ENCODE peak calls at places on chromosomes 3 and 15, in nine cellular contexts. K is sciatic nerve; T is Right ventricle myocardium superior; O is stimulated activated CD4-positive, alpha-beta T cell treated with anti-CD3 and anti-CD28 coated beads, Interleukin-12 subunit alpha, Interleukin-12 subunit beta, amount 100 ng/mL, for 4 hours; Y is T1000; B is T-helper 9 cell; N is posterior cingulate gyrus; X is left cardiac atrium; W is AG08396. E is an unnamed sample.

GRCh38 chr3:10553586-10554235 is 48.3 kb upstream of the ATP2B2 start:
- DNase-seq in K (no peak), T (no peak), O (no peak), Y (no peak), B (no peak), N (no peak), X (no peak), W (no peak), E (no peak)

GRCh38 chr15:29139540-29140459 is 129.8 kb downstream of the NSMCE3 start:
- DNase-seq in K (peak; percentile 72), T (peak; percentile 48), O (peak; percentile 50), Y (no peak), B (peak; percentile 38), N (peak; percentile 94), X (peak; percentile 43), W (peak; percentile 87), E (no peak)

GRCh38 chr3:4888913-4889846 is 90.1 kb upstream of the BHLHE40 start:
- DNase-seq in K (no peak), T (no peak), O (no peak), Y (no peak), B (no peak), N (peak; percentile 57), X (no peak), W (no peak), E (no peak)

GRCh38 chr3:77038468-77038927 is 1.4 kb upstream of the ROBO2 start:
- DNase-seq in K (peak; percentile 68), T (peak; percentile 53), O (no peak), Y (peak; percentile 77), B (no peak), N (peak; percentile 94), X (peak; percentile 69), W (peak; percentile 80), E (peak; percentile 48)

GRCh38 chr3:77338195-77338594 is 298.3 kb downstream of the ROBO2 start:
- DNase-seq in K (no peak), T (no peak), O (no peak), Y (no peak), B (no peak), N (no peak), X (no peak), W (no peak), E (no peak)

GRCh38 chr3:53044371-53045106 is 1.3 kb downstream of the SFMBT1 start:
- DNase-seq in K (no peak), T (peak; percentile 60), O (no peak), Y (no peak), B (peak; percentile 15), N (peak; percentile 88), X (no peak), W (peak; percentile 58), E (no peak)

GRCh38 chr15:99777144-99777543 is 43.9 kb upstream of the LYSMD4 start:
- DNase-seq in K (no peak), T (no peak), O (no peak), Y (no peak), B (no peak), N (no peak), X (no peak), W (no peak), E (no peak)

GRCh38 chr3:196537319-196537984 is 22.3 kb upstream of the SMCO1 start:
- DNase-seq in K (peak; percentile 62), T (no peak), O (peak; percentile 66), Y (no peak), B (peak; percentile 74), N (no peak), X (peak; percentile 35), W (peak; percentile 36), E (no peak)

GRCh38 chr3:13123266-13123665 is 50.0 kb upstream of the IQSEC1 start:
- DNase-seq in K (no peak), T (peak; percentile 28), O (no peak), Y (no peak), B (no peak), N (peak; percentile 71), X (no peak), W (no peak), E (no peak)

GRCh38 chr3:71226565-71227281 is 356.8 kb downstream of the FOXP1 start:
- DNase-seq in K (no peak), T (peak; percentile 70), O (peak; percentile 80), Y (no peak), B (peak; percentile 59), N (no peak), X (peak; percentile 66), W (peak; percentile 33), E (no peak)

GRCh38 chr3:46090161-46090591 is 62.9 kb upstream of the XCR1 start:
- DNase-seq in K (no peak), T (no peak), O (no peak), Y (no peak), B (no peak), N (no peak), X (no peak), W (no peak), E (no peak)

GRCh38 chr3:194208701-194209100 is 72.8 kb downstream of the HES1 start:
- DNase-seq in K (no peak), T (no peak), O (no peak), Y (no peak), B (no peak), N (no peak), X (no peak), W (no peak), E (no peak)

GRCh38 chr3:68007621-68008226 is 353.3 kb upstream of the SUCLG2 start:
- DNase-seq in K (no peak), T (peak; percentile 33), O (peak; percentile 12), Y (no peak), B (peak; percentile 11), N (peak; percentile 88), X (no peak), W (no peak), E (no peak)

GRCh38 chr3:61562810-61563613 is 1.6 kb downstream of the PTPRG start:
- DNase-seq in K (no peak), T (peak; percentile 49), O (no peak), Y (peak; percentile 34), B (no peak), N (peak; percentile 82), X (peak; percentile 49), W (peak; percentile 69), E (no peak)

GRCh38 chr15:55907797-55908196 is 85.6 kb downstream of the NEDD4 start:
- DNase-seq in K (no peak), T (no peak), O (no peak), Y (peak; percentile 59), B (no peak), N (no peak), X (no peak), W (peak; percentile 71), E (peak; percentile 85)

GRCh38 chr15:26665950-26666921 is 106.6 kb downstream of the GABRB3 start:
- DNase-seq in K (no peak), T (no peak), O (no peak), Y (no peak), B (no peak), N (no peak), X (no peak), W (no peak), E (no peak)

GRCh38 chr3:170465935-170466334 is 47.3 kb downstream of the CLDN11 start:
- DNase-seq in K (no peak), T (no peak), O (no peak), Y (no peak), B (no peak), N (no peak), X (no peak), W (no peak), E (no peak)

GRCh38 chr3:22121068-22121706 is 370.2 kb upstream of the ZNF385D start:
- DNase-seq in K (no peak), T (no peak), O (no peak), Y (no peak), B (no peak), N (no peak), X (no peak), W (no peak), E (no peak)

GRCh38 chr3:134708671-134709070 is 57.8 kb upstream of the KY start:
- DNase-seq in K (no peak), T (no peak), O (no peak), Y (peak; percentile 38), B (no peak), N (no peak), X (no peak), W (no peak), E (no peak)

GRCh38 chr3:112653881-112654300 is 12.9 kb upstream of the CCDC80 start:
- DNase-seq in K (no peak), T (peak; percentile 75), O (no peak), Y (peak; percentile 54), B (no peak), N (no peak), X (peak; percentile 49), W (peak; percentile 85), E (no peak)

GRCh38 chr3:13483286-13483685 is 3.2 kb downstream of the HDAC11 start:
- DNase-seq in K (peak; percentile 47), T (peak; percentile 29), O (no peak), Y (no peak), B (no peak), N (peak; percentile 73), X (no peak), W (no peak), E (no peak)

GRCh38 chr15:100689500-100689899 is 87.1 kb downstream of the ASB7 start:
- DNase-seq in K (no peak), T (no peak), O (no peak), Y (no peak), B (no peak), N (no peak), X (no peak), W (no peak), E (no peak)

GRCh38 chr3:69051796-69052566 is at the start of gene TMF1:
- DNase-seq in K (peak; percentile 99), T (peak; percentile 100), O (peak; percentile 96), Y (no peak), B (peak; percentile 97), N (peak; percentile 99), X (peak; percentile 99), W (peak; percentile 96), E (peak; percentile 93)

GRCh38 chr15:38626443-38627050 is 61.9 kb upstream of the RASGRP1 start:
- DNase-seq in K (no peak), T (no peak), O (no peak), Y (no peak), B (no peak), N (no peak), X (no peak), W (no peak), E (no peak)

GRCh38 chr15:92049290-92050008 is 195.9 kb downstream of the SLCO3A1 start:
- DNase-seq in K (no peak), T (no peak), O (no peak), Y (no peak), B (no peak), N (no peak), X (no peak), W (no peak), E (no peak)

GRCh38 chr15:69472046-69472445 is 19.4 kb downstream of the RPLP1 start:
- DNase-seq in K (no peak), T (no peak), O (no peak), Y (no peak), B (no peak), N (peak; percentile 14), X (no peak), W (no peak), E (no peak)

GRCh38 chr15:31606261-31606669 is 279.6 kb downstream of the KLF13 start:
- DNase-seq in K (no peak), T (no peak), O (no peak), Y (no peak), B (no peak), N (no peak), X (no peak), W (peak; percentile 64), E (peak; percentile 83)

GRCh38 chr3:135325726-135326245 is 530.7 kb downstream of the EPHB1 start:
- DNase-seq in K (no peak), T (no peak), O (no peak), Y (no peak), B (no peak), N (no peak), X (peak; percentile 33), W (no peak), E (no peak)

GRCh38 chr15:57743424-57743823 is 36.9 kb downstream of the POLR2M start:
- DNase-seq in K (no peak), T (no peak), O (no peak), Y (no peak), B (no peak), N (no peak), X (no peak), W (no peak), E (no peak)

GRCh38 chr3:196216681-196217211 is 412 bp downstream of the SLC51A start:
- DNase-seq in K (no peak), T (no peak), O (no peak), Y (no peak), B (no peak), N (peak; percentile 52), X (no peak), W (no peak), E (no peak)

GRCh38 chr15:33600161-33600560 is 289.4 kb downstream of the RYR3 start:
- DNase-seq in K (no peak), T (no peak), O (no peak), Y (no peak), B (no peak), N (no peak), X (no peak), W (no peak), E (no peak)

E was measured in keratinocyte.